ENCODE peak calls at places on chromosomes 16 and 17, in six cellular contexts. N, P, R, S, F and X are unnamed samples.

GRCh38 chr16:65745-66144 is 6.7 kb downstream of the RHBDF1 start:
- DNase-seq in N (peak), P (peak), R (peak), S (peak), F (no peak), X (peak)

GRCh38 chr16:66521951-66522771 is 27.8 kb downstream of the TK2 start:
- DNase-seq in N (no peak), P (peak), R (no peak), S (no peak), F (peak), X (no peak)

GRCh38 chr16:60064026-60064425 is 1329.9 kb upstream of the GOT2 start:
- DNase-seq in N (no peak), P (no peak), R (no peak), S (no peak), F (no peak), X (no peak)

GRCh38 chr16:64253114-64253513 is 868.7 kb downstream of the CDH11 start:
- DNase-seq in N (no peak), P (no peak), R (no peak), S (no peak), F (no peak), X (no peak)

GRCh38 chr17:32971171-32971570 is 20.5 kb upstream of the SPACA3 start:
- DNase-seq in N (no peak), P (no peak), R (no peak), S (no peak), F (no peak), X (no peak)

GRCh38 chr17:64728041-64728695 is 66.1 kb upstream of the SMURF2 start:
- DNase-seq in N (no peak), P (no peak), R (peak), S (no peak), F (no peak), X (no peak)

GRCh38 chr17:46726106-46726670 is 92.3 kb downstream of the WNT3 start:
- DNase-seq in N (no peak), P (no peak), R (no peak), S (no peak), F (no peak), X (no peak)

GRCh38 chr16:56930516-56931252 is 1.3 kb upstream of the HERPUD1 start:
- DNase-seq in N (no peak), P (no peak), R (no peak), S (peak), F (no peak), X (no peak)

GRCh38 chr16:57985204-57986121 is 14.5 kb upstream of the CNGB1 start:
- DNase-seq in N (no peak), P (no peak), R (peak), S (no peak), F (no peak), X (no peak)

GRCh38 chr16:70740919-70741778 is 55.3 kb upstream of the MTSS2 start:
- DNase-seq in N (no peak), P (no peak), R (peak), S (no peak), F (no peak), X (no peak)

GRCh38 chr17:75625813-75626486 is 7.3 kb upstream of the SMIM5 start:
- DNase-seq in N (no peak), P (no peak), R (peak), S (peak), F (no peak), X (peak)

GRCh38 chr17:61126476-61127240 is 273.0 kb upstream of the TBX2 start:
- DNase-seq in N (no peak), P (no peak), R (no peak), S (no peak), F (no peak), X (no peak)

GRCh38 chr17:44878627-44879221 is 20.5 kb downstream of the EFTUD2 start:
- DNase-seq in N (no peak), P (no peak), R (no peak), S (peak), F (no peak), X (peak)